ENCODE peak calls at places on chromosomes 4 and X, in nine cellular contexts. G is AG04449, R is DMS 273 treated with DMSO at 0.1 percent for 48 hours, J is MM.1S, U is T1000, F is BJ, Z is NCI-H1092, T is amniotic stem cell, A is astrocyte of the spinal cord. M is an unnamed sample.

GRCh38 chrX:132505116-132505515 is 16.3 kb upstream of the MBNL3 start:
- DNase-seq in G (no peak), R (no peak), J (no peak), U (no peak), F (no peak), Z (no peak), T (no peak), A (peak), M (no peak)

GRCh38 chr4:187744911-187745310 is 250.7 kb upstream of the ZFP42 start:
- DNase-seq in G (no peak), R (no peak), J (no peak), U (no peak), F (no peak), Z (no peak), T (no peak), A (no peak), M (no peak)

GRCh38 chrX:49915352-49916222 is 6.8 kb upstream of the CLCN5 start:
- DNase-seq in G (no peak), R (peak), J (peak), U (peak), F (no peak), Z (peak), T (peak), A (peak), M (no peak)

GRCh38 chr4:129929052-129929451 is 833.1 kb downstream of the C4orf33 start:
- DNase-seq in G (no peak), R (no peak), J (no peak), U (no peak), F (no peak), Z (peak), T (no peak), A (no peak), M (no peak)

GRCh38 chr4:1336079-1336478 is 10.9 kb upstream of the UVSSA start:
- DNase-seq in G (no peak), R (no peak), J (no peak), U (no peak), F (no peak), Z (no peak), T (no peak), A (no peak), M (no peak)

GRCh38 chr4:122896270-122896669 is 26.1 kb downstream of the NUDT6 start:
- DNase-seq in G (no peak), R (no peak), J (no peak), U (no peak), F (no peak), Z (no peak), T (no peak), A (no peak), M (no peak)

GRCh38 chr4:140071806-140072205 is 82.2 kb downstream of the MAML3 start:
- DNase-seq in G (peak), R (no peak), J (peak), U (no peak), F (peak), Z (no peak), T (no peak), A (peak), M (peak)

GRCh38 chr4:7359302-7360063 is 75.2 kb downstream of the PSAPL1 start:
- DNase-seq in G (no peak), R (no peak), J (no peak), U (no peak), F (no peak), Z (peak), T (no peak), A (no peak), M (no peak)

GRCh38 chr4:163193717-163194116 is 27.0 kb upstream of the NAF1 start:
- DNase-seq in G (no peak), R (no peak), J (no peak), U (no peak), F (no peak), Z (no peak), T (no peak), A (no peak), M (no peak)

GRCh38 chr4:170374770-170375169 is 285.0 kb upstream of the AADAT start:
- DNase-seq in G (no peak), R (no peak), J (peak), U (no peak), F (no peak), Z (no peak), T (no peak), A (no peak), M (no peak)

GRCh38 chr4:2935762-2936743 is 27.2 kb downstream of the NOP14 start:
- DNase-seq in G (no peak), R (no peak), J (no peak), U (peak), F (no peak), Z (no peak), T (no peak), A (peak), M (no peak)

GRCh38 chr4:80335554-80336358 is at the start of gene CFAP299:
- DNase-seq in G (no peak), R (peak), J (peak), U (peak), F (peak), Z (peak), T (peak), A (peak), M (peak)

GRCh38 chrX:33045245-33045644 is 166.1 kb downstream of the DMD start:
- DNase-seq in G (no peak), R (no peak), J (no peak), U (no peak), F (no peak), Z (no peak), T (no peak), A (no peak), M (no peak)

M was measured in non-pigmented ciliary epithelial cell.